ENCODE peak calls at places on chromosomes 13 and 19, in six cellular contexts. W is mesenchymal stem cell, I is H9, U is IMR-90, S is neuronal stem cell, E is H1. K is an unnamed sample.

GRCh38 chr13:57326532-57326931 is 159.5 kb downstream of the PRR20E start:
- DNase-seq in W (no peak), I (no peak), U (no peak), S (no peak), E (no peak), K (no peak)

GRCh38 chr19:35498984-35499383 is 8.7 kb upstream of the KRTDAP start:
- DNase-seq in W (no peak), I (no peak), U (no peak), S (no peak), E (no peak), K (no peak)

GRCh38 chr19:13961826-13962737 is 9.8 kb downstream of the DCAF15 start:
- DNase-seq in W (peak), I (peak), U (peak), S (no peak), E (peak), K (no peak)

GRCh38 chr13:110394371-110394841 is 87.3 kb downstream of the COL4A2 start:
- DNase-seq in W (peak), I (no peak), U (peak), S (no peak), E (no peak), K (peak)

GRCh38 chr19:10126213-10126639 is 6.5 kb upstream of the EIF3G start:
- DNase-seq in W (no peak), I (no peak), U (no peak), S (no peak), E (no peak), K (no peak)

GRCh38 chr13:23889598-23890224 is 511 bp upstream of the MIPEP start:
- DNase-seq in W (no peak), I (no peak), U (no peak), S (peak), E (no peak), K (no peak)

GRCh38 chr13:111322916-111323331 is 2.5 kb downstream of the TEX29 start:
- DNase-seq in W (no peak), I (peak), U (no peak), S (no peak), E (no peak), K (no peak)

GRCh38 chr19:49894879-49895565 is 1.7 kb downstream of the IL4I1 start:
- DNase-seq in W (no peak), I (no peak), U (no peak), S (no peak), E (no peak), K (peak)

GRCh38 chr19:40702337-40703012 is 12.0 kb upstream of the NUMBL start:
- DNase-seq in W (peak), I (peak), U (no peak), S (no peak), E (peak), K (no peak)

GRCh38 chr13:92463134-92463533 is 763.5 kb upstream of the GPC6 start:
- DNase-seq in W (no peak), I (no peak), U (no peak), S (no peak), E (no peak), K (no peak)

GRCh38 chr19:8355631-8356402 is 8.1 kb upstream of the ANGPTL4 start:
- DNase-seq in W (peak), I (no peak), U (peak), S (no peak), E (no peak), K (peak)

GRCh38 chr13:28655566-28655965 is 3.4 kb upstream of the POMP start:
- DNase-seq in W (peak), I (no peak), U (peak), S (no peak), E (no peak), K (peak)

GRCh38 chr13:98480915-98481510 is 95.9 kb downstream of the STK24 start:
- DNase-seq in W (peak), I (no peak), U (peak), S (no peak), E (no peak), K (no peak)

GRCh38 chr19:44823373-44823698 is 14.4 kb downstream of the BCAM start:
- DNase-seq in W (no peak), I (no peak), U (no peak), S (no peak), E (no peak), K (no peak)

GRCh38 chr19:3080281-3080680 is 13.9 kb upstream of the GNA11 start:
- DNase-seq in W (no peak), I (no peak), U (peak), S (no peak), E (no peak), K (no peak)

GRCh38 chr13:21638319-21639282 is 32.3 kb upstream of the FGF9 start:
- DNase-seq in W (peak), I (no peak), U (peak), S (peak), E (peak), K (peak)

GRCh38 chr19:1473424-1473851 is 5.6 kb downstream of the C19orf25 start:
- DNase-seq in W (no peak), I (no peak), U (no peak), S (no peak), E (no peak), K (no peak)

GRCh38 chr19:49442354-49442753 is 1.0 kb upstream of the SLC17A7 start:
- DNase-seq in W (no peak), I (no peak), U (no peak), S (no peak), E (no peak), K (no peak)

GRCh38 chr19:41606215-41606837 is 20.5 kb downstream of the CEACAM4 start:
- DNase-seq in W (no peak), I (no peak), U (no peak), S (no peak), E (no peak), K (no peak)

GRCh38 chr13:69199664-69200063 is 908.0 kb upstream of the ATXN8OS start:
- DNase-seq in W (no peak), I (no peak), U (no peak), S (peak), E (no peak), K (no peak)

GRCh38 chr13:104086205-104086604 is 1020.0 kb upstream of the SLC10A2 start:
- DNase-seq in W (peak), I (no peak), U (peak), S (no peak), E (no peak), K (no peak)

GRCh38 chr13:28719227-28719562 is 425 bp upstream of the SLC46A3 start:
- DNase-seq in W (no peak), I (no peak), U (no peak), S (no peak), E (no peak), K (no peak)

GRCh38 chr13:28376604-28377003 is 118.3 kb downstream of the FLT1 start:
- DNase-seq in W (no peak), I (no peak), U (no peak), S (no peak), E (no peak), K (no peak)

GRCh38 chr13:102198418-102199322 is 203.2 kb downstream of the FGF14 start:
- DNase-seq in W (peak), I (no peak), U (peak), S (no peak), E (no peak), K (peak)

GRCh38 chr13:23609414-23610186 is 39.4 kb downstream of the TNFRSF19 start:
- DNase-seq in W (peak), I (no peak), U (peak), S (no peak), E (no peak), K (no peak)

GRCh38 chr13:110628952-110629701 is 13.8 kb downstream of the NAXD start:
- DNase-seq in W (peak), I (no peak), U (no peak), S (no peak), E (no peak), K (peak)

GRCh38 chr13:96020155-96020575 is 33.0 kb downstream of the UGGT2 start:
- DNase-seq in W (peak), I (peak), U (peak), S (peak), E (no peak), K (peak)

DNA sequence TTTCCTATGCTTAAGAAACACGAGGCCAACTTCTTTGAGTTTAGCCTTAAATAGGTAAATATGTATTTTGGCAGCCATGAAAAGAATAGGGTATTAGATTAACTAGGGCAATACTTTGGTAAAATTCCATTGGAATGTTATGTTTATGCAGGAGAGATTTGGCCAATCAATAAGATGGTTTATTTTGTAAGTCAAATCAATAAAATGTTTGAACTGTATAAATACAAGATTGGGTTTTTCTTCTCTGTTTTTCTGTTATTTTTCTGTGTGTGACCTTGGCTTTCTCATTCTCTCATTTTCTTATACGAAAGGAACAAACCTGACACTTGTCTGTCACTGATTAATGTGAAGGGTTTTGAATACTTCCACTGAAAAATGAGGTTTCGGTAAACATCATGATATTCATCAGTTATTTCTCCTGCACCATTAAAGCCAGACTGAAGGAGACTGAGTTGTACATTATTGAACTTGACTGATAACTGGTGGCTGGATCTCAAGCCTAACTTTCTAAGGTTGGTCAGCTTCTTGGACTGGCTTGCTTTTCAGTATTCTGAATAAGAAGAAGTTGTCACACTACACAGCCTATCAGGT is 8.6 kb downstream of the FRY start:
- DNase-seq in W (no peak), I (no peak), U (no peak), S (no peak), E (no peak), K (no peak)
- H2BK5ac ChIP-seq in W (no peak), I (no peak), U (peak), S (no peak), E (no peak), K (no peak)

GRCh38 chr13:46340631-46341111 is 46.4 kb downstream of the RUBCNL start:
- DNase-seq in W (no peak), I (no peak), U (no peak), S (no peak), E (no peak), K (no peak)
- H3K14ac ChIP-seq in W (no peak), I (no peak), U (no peak), S (no peak), E (no peak), K (no peak)

GRCh38 chr19:55436847-55437246 is 6.3 kb downstream of the SHISA7 start:
- DNase-seq in W (no peak), I (no peak), U (no peak), S (no peak), E (no peak), K (no peak)
- H2BK5ac ChIP-seq in W (no peak), I (no peak), U (no peak), S (no peak), E (no peak), K (no peak)

GRCh38 chr19:5210556-5210955 is 130.1 kb downstream of the PTPRS start:
- DNase-seq in W (no peak), I (no peak), U (no peak), S (no peak), E (no peak), K (no peak)
- H3K14ac ChIP-seq in W (no peak), I (no peak), U (no peak), S (no peak), E (no peak), K (no peak)

GRCh38 chr19:51365211-51366049 is 758 bp downstream of the ETFB start:
- DNase-seq in W (peak), I (no peak), U (peak), S (no peak), E (no peak), K (peak)

GRCh38 chr19:51367565-51368365 is 1.0 kb downstream of the CLDND2 start:
- DNase-seq in W (peak), I (peak), U (peak), S (peak), E (peak), K (peak)

GRCh38 chr19:51368366-51369282 is at the start of gene CLDND2:
- DNase-seq in W (no peak), I (no peak), U (no peak), S (no peak), E (peak), K (no peak)

GRCh38 chr19:51366050-51366998 is at the start of gene ETFB:
- DNase-seq in W (peak), I (peak), U (peak), S (peak), E (peak), K (peak)

GRCh38 chr19:51366999-51367564 is 894 bp upstream of the ETFB start:
- DNase-seq in W (no peak), I (no peak), U (no peak), S (no peak), E (no peak), K (no peak)
- H2BK5ac ChIP-seq in W (peak), I (no peak), U (peak), S (peak), E (peak), K (peak)